ENCODE peak calls at places on chromosomes 11 and 22, in nine cellular contexts. O is CD8-positive, alpha-beta T cell; R is body of pancreas; S is breast epithelium; E is gastrocnemius medialis; Z is endodermal cell; K is kidney; J is AG10803; H is Caco-2. W is an unnamed sample.

GRCh38 chr11:100776212-100776896 is 89.3 kb downstream of the ARHGAP42 start:
- DNase-seq in K (no peak), Z (no peak), S (no peak), E (no peak), O (no peak), R (no peak), H (peak), J (peak), W (no peak)

GRCh38 chr11:57639321-57640067 is 10.2 kb downstream of the YPEL4 start:
- DNase-seq in R (no peak), O (no peak), H (peak), S (no peak), J (no peak), Z (peak), E (no peak), K (no peak), W (no peak)

GRCh38 chr22:48084041-48084748 is 1321.7 kb downstream of the TBC1D22A start:
- DNase-seq in R (no peak), S (no peak), O (no peak), E (no peak), Z (peak), H (no peak), J (no peak), K (no peak), W (peak)

GRCh38 chr11:112248216-112248615 is 12.4 kb downstream of the PLET1 start:
- DNase-seq in K (no peak), E (no peak), S (no peak), O (no peak), J (peak), Z (no peak), R (no peak), H (no peak), W (no peak)

GRCh38 chr11:2943711-2944118 is 14.5 kb upstream of the PHLDA2 start:
- DNase-seq in O (no peak), E (no peak), S (no peak), Z (peak), K (peak), H (no peak), R (no peak), J (no peak), W (no peak)

GRCh38 chr11:1302461-1303073 is 6.9 kb downstream of the TOLLIP start:
- DNase-seq in E (no peak), H (no peak), K (peak), Z (peak), J (no peak), O (no peak), S (no peak), R (peak), W (no peak)

GRCh38 chr11:67262731-67263675 is 3.3 kb upstream of the GRK2 start:
- DNase-seq in E (peak), H (peak), S (peak), K (peak), R (peak), Z (peak), O (peak), J (peak), W (peak)

GRCh38 chr11:12235549-12235944 is 125.2 kb downstream of the MICAL2 start:
- DNase-seq in O (no peak), K (no peak), J (no peak), H (peak), E (no peak), R (no peak), S (no peak), Z (peak), W (no peak)

GRCh38 chr11:91860661-91861060 is 364.0 kb upstream of the FAT3 start:
- DNase-seq in J (no peak), Z (no peak), H (no peak), K (no peak), S (no peak), O (no peak), R (no peak), E (no peak), W (no peak)

GRCh38 chr11:351411-351810 is 17.9 kb upstream of the B4GALNT4 start:
- DNase-seq in J (no peak), E (no peak), Z (no peak), S (peak), R (no peak), O (no peak), K (no peak), H (no peak), W (no peak)

GRCh38 chr11:87560352-87560751 is 522.6 kb downstream of the TMEM135 start:
- DNase-seq in H (no peak), R (no peak), Z (no peak), S (no peak), O (no peak), K (no peak), J (no peak), E (no peak), W (no peak)

GRCh38 chr11:2775083-2775625 is 75.4 kb upstream of the KCNQ1OT1 start:
- DNase-seq in S (peak), E (no peak), O (no peak), H (peak), J (no peak), R (peak), Z (peak), K (peak), W (no peak)

GRCh38 chr11:9825895-9826294 is 162.0 kb downstream of the SWAP70 start:
- DNase-seq in H (no peak), O (no peak), Z (no peak), R (no peak), K (no peak), J (no peak), E (no peak), S (no peak), W (no peak)

GRCh38 chr22:39297490-39298193 is 21.8 kb downstream of the RPL3 start:
- DNase-seq in K (no peak), J (no peak), O (no peak), E (no peak), Z (peak), H (no peak), R (no peak), S (no peak), W (no peak)

GRCh38 chr11:80815752-80816453 is 1375.1 kb upstream of the TENM4 start:
- DNase-seq in R (no peak), J (no peak), K (no peak), H (no peak), E (no peak), S (no peak), O (no peak), Z (no peak), W (peak)

GRCh38 chr11:67563354-67564114 is 20.1 kb upstream of the GSTP1 start:
- DNase-seq in J (peak), Z (no peak), R (peak), K (no peak), S (no peak), H (peak), E (peak), O (no peak), W (no peak)

GRCh38 chr11:117822031-117822521 is 2.5 kb downstream of the FXYD2 start:
- DNase-seq in O (peak), E (no peak), R (peak), Z (peak), J (no peak), H (no peak), S (no peak), K (peak), W (peak)

GRCh38 chr11:5689551-5689983 is at the start of gene TRIM22:
- DNase-seq in K (peak), R (no peak), S (no peak), E (peak), H (no peak), Z (peak), J (peak), O (peak), W (peak)

GRCh38 chr22:25153961-25154685 is 45.5 kb upstream of the CRYBB3 start:
- DNase-seq in J (peak), K (no peak), R (peak), O (no peak), Z (peak), S (peak), E (peak), H (no peak), W (no peak)

DNA sequence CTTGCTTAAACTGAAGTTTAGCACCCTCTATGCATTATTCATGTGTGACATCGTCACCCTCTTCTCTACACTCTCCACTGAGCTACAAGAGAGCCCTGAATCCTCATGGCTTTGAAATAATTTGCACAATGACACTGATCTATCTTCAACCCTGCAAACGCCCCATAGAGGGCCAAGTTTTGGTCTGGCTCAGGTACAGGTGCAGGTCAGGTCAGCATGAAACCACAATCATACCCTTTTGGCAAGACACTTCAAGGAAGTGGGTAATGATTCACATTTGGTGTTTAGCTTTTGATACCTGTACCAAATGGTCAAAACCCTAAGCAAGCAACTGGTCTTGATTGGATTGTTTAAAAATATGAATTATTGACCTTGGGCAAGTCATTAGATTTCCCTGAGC is 122.2 kb upstream of the CADM1 start:
- DNase-seq in H (no peak), Z (no peak), E (no peak), S (no peak), J (no peak), K (no peak), R (no peak), O (no peak), W (no peak)
- TF ChIP-seq CTCF in H (no peak), Z (no peak), E (no peak), S (no peak), J (no peak), K (no peak), R (no peak), O (no peak), W (no peak)

GRCh38 chr11:59668188-59668949 is 468 bp downstream of the PATL1 start:
- DNase-seq in H (peak), J (peak), O (peak), R (peak), K (peak), E (peak), Z (peak), S (peak), W (peak)
- TF ChIP-seq CTCF in H (peak), J (peak), O (no peak), R (peak), K (no peak), E (peak), Z (peak), S (no peak), W (no peak)

DNA sequence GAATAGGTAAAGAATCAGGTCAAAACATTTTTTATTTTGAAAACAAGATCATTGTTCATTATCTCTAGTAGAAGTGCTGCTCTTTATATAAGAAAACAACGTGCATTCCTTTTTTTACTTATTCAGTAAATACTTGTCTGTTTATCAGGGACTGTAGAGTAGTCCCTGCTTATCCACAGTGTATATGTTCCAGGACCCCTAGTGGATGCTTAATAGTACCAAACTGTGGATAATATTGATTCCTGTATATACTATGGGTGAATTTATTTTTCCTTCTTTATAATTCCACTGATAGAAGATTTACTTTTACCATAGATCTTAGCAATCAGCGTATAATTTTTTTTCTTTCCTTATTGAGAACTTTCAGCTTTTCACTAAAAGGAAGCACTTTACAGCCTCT is 32.6 kb downstream of the CEP295 start:
- DNase-seq in K (no peak), H (no peak), J (no peak), Z (no peak), R (no peak), E (no peak), S (no peak), O (no peak), W (no peak)
- TF ChIP-seq CTCF in K (no peak), H (peak), J (no peak), Z (peak), R (no peak), E (no peak), S (no peak), O (no peak), W (no peak)

DNA sequence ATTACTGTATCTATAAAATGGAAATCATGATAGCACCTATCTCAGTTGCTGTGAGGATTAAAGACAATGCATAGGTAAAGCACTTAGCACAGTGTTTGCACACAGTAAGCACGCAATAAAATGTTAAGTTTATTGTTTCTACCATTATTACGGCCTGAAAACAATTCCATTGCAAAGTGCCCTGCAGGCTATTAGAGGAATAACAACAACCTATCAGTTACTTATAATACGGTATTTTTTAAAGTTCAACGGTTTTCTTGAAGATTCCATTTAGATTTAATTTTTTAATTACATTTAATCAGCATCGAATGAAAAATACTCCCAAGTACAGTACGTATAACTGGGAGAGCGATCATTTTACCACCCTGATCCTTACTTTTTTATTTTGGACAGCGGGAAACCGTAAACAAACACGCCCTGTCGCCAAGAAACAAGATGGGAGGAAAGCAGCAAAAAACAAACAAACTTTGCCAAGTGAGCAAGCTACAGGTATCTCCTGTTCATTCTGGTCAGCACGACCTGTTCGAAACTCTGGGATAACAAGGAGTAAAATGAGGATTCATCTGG is 892 bp downstream of the SLC36A4 start:
- DNase-seq in K (no peak), R (no peak), J (peak), H (no peak), S (no peak), E (no peak), Z (no peak), O (no peak), W (peak)
- TF ChIP-seq CTCF in K (no peak), R (peak), J (peak), H (peak), S (no peak), E (no peak), Z (peak), O (peak), W (no peak)

W was measured in GM10248.